ENCODE peak calls at places on chromosomes 11 and 22, in ten cellular contexts. Z, H, M, Q, L, V, T, O, N and A are unnamed samples.
A peak's percentile ranks its signal among the peaks of the same experiment; 100 is the strongest.

GRCh38 chr22:47199949-47200272 is 437.5 kb downstream of the TBC1D22A start:
- DNase-seq in Z (no peak), H (no peak), M (no peak), Q (no peak), L (no peak), V (no peak), T (no peak), O (no peak), N (no peak), A (no peak)

GRCh38 chr22:17818166-17818565 is 43.9 kb upstream of the BID start:
- DNase-seq in Z (no peak), H (no peak), M (no peak), Q (no peak), L (no peak), V (no peak), T (no peak), O (no peak), N (no peak), A (no peak)

GRCh38 chr22:20811171-20811570 is 37.3 kb downstream of the SERPIND1 start:
- DNase-seq in Z (no peak), H (no peak), M (no peak), Q (no peak), L (no peak), V (no peak), T (no peak), O (no peak), N (no peak), A (no peak)

GRCh38 chr22:20750461-20751184 is 23.3 kb upstream of the SERPIND1 start:
- DNase-seq in Z (peak; percentile 92), H (peak; percentile 72), M (no peak), Q (peak; percentile 47), L (peak; percentile 40), V (peak; percentile 88), T (no peak), O (no peak), N (peak; percentile 46), A (peak; percentile 83)

GRCh38 chr11:111185259-111185658 is 60.3 kb upstream of the POU2AF2 start:
- DNase-seq in Z (peak; percentile 64), H (no peak), M (no peak), Q (no peak), L (no peak), V (peak; percentile 74), T (no peak), O (no peak), N (no peak), A (no peak)

GRCh38 chr11:6397636-6398035 is 7.4 kb downstream of the SMPD1 start:
- DNase-seq in Z (peak; percentile 25), H (no peak), M (no peak), Q (no peak), L (no peak), V (peak; percentile 80), T (no peak), O (no peak), N (no peak), A (no peak)

GRCh38 chr11:65315204-65315865 is 669 bp downstream of the CDC42EP2 start:
- DNase-seq in Z (peak; percentile 77), H (peak; percentile 77), M (peak; percentile 80), Q (peak; percentile 82), L (peak; percentile 66), V (peak; percentile 75), T (no peak), O (peak; percentile 83), N (peak; percentile 90), A (peak; percentile 82)

GRCh38 chr11:73157141-73158010 is 15.3 kb upstream of the FCHSD2 start:
- DNase-seq in Z (peak; percentile 71), H (peak; percentile 54), M (no peak), Q (peak; percentile 72), L (no peak), V (peak; percentile 98), T (no peak), O (peak; percentile 68), N (no peak), A (no peak)

GRCh38 chr11:47056261-47056915 is 119.8 kb downstream of the CSTPP1 start:
- DNase-seq in Z (peak; percentile 76), H (no peak), M (no peak), Q (no peak), L (no peak), V (peak; percentile 61), T (no peak), O (no peak), N (no peak), A (peak; percentile 54)